ENCODE peak calls at places on chromosome 22, in five cellular contexts. H is amygdala; J is AG08395; V is GM23248; M is activated CD4-positive, alpha-beta T cell treated with anti-CD3 and anti-CD28 coated beads for 48 hours. G is an unnamed sample.

GRCh38 chr22:28822930-28823481 is 22.6 kb upstream of the XBP1 start:
- DNase-seq in M (no peak), J (no peak), V (no peak), H (no peak), G (no peak)

GRCh38 chr22:50696799-50697561 is 24.4 kb downstream of the SHANK3 start:
- DNase-seq in J (peak), M (no peak), V (peak), H (no peak), G (no peak)

GRCh38 chr22:33350961-33351360 is 292.8 kb upstream of the SYN3 start:
- DNase-seq in J (no peak), H (no peak), V (no peak), M (no peak), G (no peak)

GRCh38 chr22:21624120-21624879 is 5.5 kb downstream of the YDJC start:
- DNase-seq in H (no peak), J (no peak), V (peak), M (peak), G (peak)

GRCh38 chr22:49769691-49770315 is 57.9 kb downstream of the BRD1 start:
- DNase-seq in J (no peak), H (no peak), V (no peak), M (no peak), G (no peak)

GRCh38 chr22:44172370-44173108 is 8.2 kb upstream of the PARVG start:
- DNase-seq in J (no peak), V (peak), H (peak), M (no peak), G (no peak)

GRCh38 chr22:21568207-21569075 is 927 bp downstream of the UBE2L3 start:
- DNase-seq in M (peak), H (no peak), V (peak), J (peak), G (peak)

GRCh38 chr22:36185828-36186624 is 15.6 kb downstream of the APOL4 start:
- DNase-seq in V (no peak), H (no peak), J (no peak), M (no peak), G (no peak)

GRCh38 chr22:46149493-46149997 is 781 bp upstream of the PPARA start:
- DNase-seq in H (peak), V (peak), J (no peak), M (peak), G (peak)

GRCh38 chr22:40410272-40410671 is 39.9 kb downstream of the SGSM3 start:
- DNase-seq in H (no peak), J (no peak), V (peak), M (no peak), G (no peak)

GRCh38 chr22:28904211-28904808 is 20.9 kb downstream of the ZNRF3 start:
- DNase-seq in H (no peak), V (peak), J (peak), M (no peak), G (no peak)

GRCh38 chr22:45180280-45180679 is 16.6 kb downstream of the NUP50 start:
- DNase-seq in M (no peak), H (no peak), V (no peak), J (no peak), G (no peak)

GRCh38 chr22:20036535-20037392 is 15.9 kb downstream of the TANGO2 start:
- DNase-seq in M (no peak), J (no peak), H (no peak), V (no peak), G (no peak)

GRCh38 chr22:32804036-32804435 is 2.5 kb downstream of the TIMP3 start:
- DNase-seq in H (no peak), V (peak), J (peak), M (no peak), G (peak)

GRCh38 chr22:42994917-42995562 is 19.9 kb downstream of the PACSIN2 start:
- DNase-seq in M (no peak), H (no peak), J (peak), V (peak), G (no peak)

GRCh38 chr22:38272373-38273134 is at the start of gene TMEM184B:
- DNase-seq in M (peak), J (peak), H (peak), V (peak), G (peak)

GRCh38 chr22:19109198-19110063 is 12.8 kb downstream of the DGCR2 start:
- DNase-seq in H (no peak), M (peak), J (peak), V (peak), G (peak)

GRCh38 chr22:46256358-46256958 is 6.4 kb upstream of the CDPF1 start:
- DNase-seq in M (no peak), H (no peak), V (no peak), J (no peak), G (no peak)

GRCh38 chr22:41799486-41800347 is 762 bp upstream of the CCDC134 start:
- DNase-seq in J (peak), H (no peak), V (peak), M (peak), G (peak)

GRCh38 chr22:35540600-35541253 is at the start of gene RASD2:
- DNase-seq in J (no peak), V (peak), M (peak), H (no peak), G (peak)

GRCh38 chr22:44408227-44409192 is 89.5 kb downstream of the RTL6 start:
- DNase-seq in H (no peak), J (no peak), V (no peak), M (no peak), G (no peak)

GRCh38 chr22:45896961-45897538 is 79.9 kb downstream of the WNT7B start:
- DNase-seq in H (no peak), V (no peak), M (no peak), J (no peak), G (no peak)

GRCh38 chr22:27880778-27881394 is 38.2 kb downstream of the PITPNB start:
- DNase-seq in J (peak), M (peak), V (peak), H (peak), G (peak)

GRCh38 chr22:18057568-18058209 is 20.1 kb upstream of the PEX26 start:
- DNase-seq in V (peak), J (peak), M (no peak), H (peak), G (no peak)

GRCh38 chr22:50507421-50507990 is at the start of gene LMF2:
- DNase-seq in H (no peak), M (peak), J (peak), V (peak), G (peak)

GRCh38 chr22:22756109-22756508 is 111.7 kb downstream of the GGTLC2 start:
- DNase-seq in M (no peak), V (no peak), J (no peak), H (no peak), G (no peak)

GRCh38 chr22:49046546-49047305 is 780.9 kb downstream of the BRD1 start:
- DNase-seq in H (peak), M (peak), V (no peak), J (peak), G (peak)

GRCh38 chr22:32776800-32777199 is 24.7 kb upstream of the TIMP3 start:
- DNase-seq in J (no peak), H (no peak), M (no peak), V (no peak), G (no peak)

GRCh38 chr22:23790819-23791736 is 4.3 kb downstream of the SMARCB1 start:
- DNase-seq in M (no peak), V (peak), J (peak), H (no peak), G (no peak)

GRCh38 chr22:44204937-44205712 is 24.4 kb downstream of the PARVG start:
- DNase-seq in V (no peak), M (no peak), H (no peak), J (no peak), G (no peak)

GRCh38 chr22:19576460-19577421 is 52.5 kb upstream of the CLDN5 start:
- DNase-seq in H (no peak), M (peak), J (peak), V (peak), G (no peak)

GRCh38 chr22:28351585-28351984 is 328.1 kb downstream of the TTC28 start:
- DNase-seq in V (no peak), J (no peak), H (no peak), M (no peak), G (no peak)

GRCh38 chr22:18066181-18066859 is 11.5 kb upstream of the PEX26 start:
- DNase-seq in V (no peak), J (no peak), H (no peak), M (no peak), G (no peak)

GRCh38 chr22:25091449-25091848 is 108.2 kb upstream of the CRYBB3 start:
- DNase-seq in J (no peak), M (no peak), V (peak), H (no peak), G (no peak)

GRCh38 chr22:48921411-48921903 is 906.2 kb downstream of the BRD1 start:
- DNase-seq in V (no peak), M (no peak), H (peak), J (no peak), G (no peak)

GRCh38 chr22:36470162-36470993 is 11.1 kb downstream of the TXN2 start:
- DNase-seq in V (peak), J (peak), H (peak), M (peak), G (peak)

GRCh38 chr22:23192133-23192532 is 11.8 kb downstream of the BCR start:
- DNase-seq in J (no peak), H (no peak), V (no peak), M (no peak), G (no peak)

GRCh38 chr22:29994027-29994715 is 86.1 kb upstream of the HORMAD2 start:
- DNase-seq in H (no peak), M (no peak), V (peak), J (peak), G (peak)

G was measured in erythroblast.